ENCODE peak calls at places on chromosomes 5 and 9, in six cellular contexts. J, P, H, E, U and F are unnamed samples.

GRCh38 chr5:157602505-157602904 is 26.9 kb upstream of the ADAM19 start:
- DNase-seq in J (no peak), H (peak), U (peak), E (no peak), P (no peak), F (no peak)

GRCh38 chr9:89440548-89440947 is 57.4 kb downstream of the SEMA4D start:
- DNase-seq in P (no peak), U (no peak), E (peak), H (no peak), J (no peak), F (no peak)

GRCh38 chr5:132426525-132427138 is 57.1 kb downstream of the SLC22A5 start:
- DNase-seq in E (peak), U (peak), P (peak), H (peak), J (peak), F (peak)

GRCh38 chr5:850511-851006 is at the start of gene ZDHHC11:
- DNase-seq in H (no peak), P (no peak), E (peak), U (no peak), J (peak), F (no peak)

GRCh38 chr9:84759300-84759750 is 89.8 kb downstream of the NTRK2 start:
- DNase-seq in E (no peak), U (no peak), J (no peak), H (no peak), P (peak), F (no peak)

GRCh38 chr5:54519083-54519541 is 1.6 kb downstream of the SNX18 start:
- DNase-seq in P (no peak), E (peak), J (no peak), H (no peak), U (no peak), F (no peak)

GRCh38 chr9:22240619-22241018 is 206.0 kb upstream of the DMRTA1 start:
- DNase-seq in U (peak), P (peak), E (no peak), J (no peak), H (no peak), F (peak)

GRCh38 chr9:17063535-17064135 is 71.2 kb upstream of the CNTLN start:
- DNase-seq in J (peak), U (peak), E (no peak), H (peak), P (peak), F (peak)

GRCh38 chr9:128903079-128903461 is 17.7 kb upstream of the PHYHD1 start:
- DNase-seq in J (no peak), P (no peak), H (no peak), U (no peak), E (no peak), F (no peak)

GRCh38 chr9:2132484-2133082 is 117.4 kb downstream of the SMARCA2 start:
- DNase-seq in U (peak), J (peak), P (peak), E (no peak), H (no peak), F (peak)

GRCh38 chr9:14052346-14052745 is 261.6 kb downstream of the NFIB start:
- DNase-seq in U (no peak), P (no peak), E (no peak), H (no peak), J (no peak), F (no peak)

GRCh38 chr9:77588319-77588937 is 59.7 kb downstream of the GNA14 start:
- DNase-seq in U (peak), H (no peak), P (no peak), E (no peak), J (no peak), F (peak)

GRCh38 chr5:10562202-10563131 is 1.4 kb upstream of the ANKRD33B start:
- DNase-seq in U (no peak), E (no peak), J (no peak), P (no peak), H (no peak), F (no peak)

GRCh38 chr5:135660826-135661555 is 82.2 kb upstream of the CXCL14 start:
- DNase-seq in H (no peak), U (no peak), P (no peak), E (peak), J (no peak), F (peak)

GRCh38 chr9:37449877-37450632 is 15.2 kb downstream of the ZBTB5 start:
- DNase-seq in H (no peak), P (no peak), J (no peak), E (no peak), U (no peak), F (no peak)

GRCh38 chr5:59328801-59329296 is 564.7 kb downstream of the PDE4D start:
- DNase-seq in U (peak), H (no peak), E (peak), P (no peak), J (no peak), F (peak)

GRCh38 chr9:131670247-131670681 is 69.6 kb downstream of the RAPGEF1 start:
- DNase-seq in P (no peak), H (no peak), E (no peak), U (no peak), J (no peak), F (no peak)

GRCh38 chr5:39980056-39980455 is 555.3 kb upstream of the DAB2 start:
- DNase-seq in E (no peak), H (no peak), U (no peak), J (no peak), P (no peak), F (no peak)

GRCh38 chr5:36367524-36367923 is 65.8 kb upstream of the RANBP3L start:
- DNase-seq in J (no peak), P (no peak), H (no peak), U (no peak), E (no peak), F (peak)

GRCh38 chr5:109682383-109682782 is 7.3 kb upstream of the MAN2A1 start:
- DNase-seq in J (no peak), U (no peak), E (no peak), H (no peak), P (no peak), F (peak)

GRCh38 chr9:11319477-11320060 is 706.8 kb upstream of the PTPRD start:
- DNase-seq in P (peak), H (no peak), E (no peak), J (peak), U (peak), F (peak)

GRCh38 chr5:143350341-143350740 is 53.1 kb downstream of the NR3C1 start:
- DNase-seq in U (no peak), E (no peak), P (no peak), H (no peak), J (no peak), F (no peak)

GRCh38 chr9:4549751-4550295 is 59.6 kb downstream of the SLC1A1 start:
- DNase-seq in E (no peak), P (no peak), U (peak), H (no peak), J (no peak), F (no peak)

GRCh38 chr9:134392900-134393299 is 66.6 kb downstream of the RXRA start:
- DNase-seq in J (no peak), E (no peak), U (peak), H (no peak), P (no peak), F (no peak)

GRCh38 chr9:77156646-77157371 is 20.5 kb upstream of the VPS13A start:
- DNase-seq in P (no peak), J (no peak), U (peak), E (no peak), H (no peak), F (peak)

GRCh38 chr5:141870871-141871270 is 7.3 kb downstream of the PCDH1 start:
- DNase-seq in H (no peak), P (no peak), E (no peak), J (no peak), U (peak), F (no peak)

GRCh38 chr9:17905356-17906203 is 326.7 kb downstream of the SH3GL2 start:
- DNase-seq in P (no peak), J (no peak), U (no peak), H (no peak), E (peak), F (no peak)

GRCh38 chr5:27158171-27158570 is 119.8 kb upstream of the CDH9 start:
- DNase-seq in P (no peak), H (no peak), E (no peak), U (no peak), J (no peak), F (no peak)

GRCh38 chr5:134964359-134965270 is 3.1 kb upstream of the CATSPER3 start:
- DNase-seq in P (no peak), U (no peak), H (peak), E (no peak), J (no peak), F (no peak)

GRCh38 chr5:148776780-148777179 is 49.6 kb upstream of the ADRB2 start:
- DNase-seq in P (no peak), H (no peak), E (peak), U (peak), J (no peak), F (peak)

GRCh38 chr5:122715095-122715494 is 59.8 kb upstream of the SNX2 start:
- DNase-seq in P (no peak), E (no peak), U (no peak), J (no peak), H (no peak), F (peak)

GRCh38 chr9:135038826-135039225 is 48.6 kb upstream of the OLFM1 start:
- DNase-seq in P (no peak), J (no peak), U (no peak), H (no peak), E (no peak), F (no peak)

GRCh38 chr5:72191404-72191803 is 84.1 kb downstream of the MAP1B start:
- DNase-seq in U (no peak), H (no peak), J (no peak), E (no peak), P (no peak), F (no peak)

GRCh38 chr5:76325326-76325725 is 77.8 kb upstream of the IQGAP2 start:
- DNase-seq in H (no peak), J (no peak), U (no peak), P (no peak), E (no peak), F (no peak)

GRCh38 chr5:109697339-109697738 is 7.6 kb downstream of the MAN2A1 start:
- DNase-seq in H (no peak), P (peak), E (no peak), U (no peak), J (no peak), F (no peak)

GRCh38 chr5:33649801-33650482 is 209.2 kb downstream of the TARS1 start:
- DNase-seq in J (no peak), P (no peak), E (no peak), U (no peak), H (no peak), F (peak)

GRCh38 chr5:106254784-106255183 is 1416.0 kb downstream of the EFNA5 start:
- DNase-seq in P (no peak), U (no peak), H (no peak), J (no peak), E (no peak), F (no peak)
- H3K9ac ChIP-seq in P (no peak), U (no peak), H (no peak), J (no peak), E (no peak), F (no peak)

GRCh38 chr5:179336871-179337165 is 8.4 kb downstream of the ADAMTS2 start:
- DNase-seq in U (no peak), H (no peak), E (no peak), P (no peak), J (no peak), F (no peak)
- H3K4me3 ChIP-seq in U (no peak), H (no peak), E (no peak), P (no peak), J (no peak), F (no peak)

GRCh38 chr5:150904479-150905311 is at the start of gene ZNF300:
- DNase-seq in U (peak), J (peak), E (peak), H (no peak), P (no peak), F (peak)
- H3K9ac ChIP-seq in U (peak), J (peak), E (peak), H (no peak), P (no peak), F (peak)

GRCh38 chr9:75889977-75890540 is 414 bp upstream of the PCSK5 start:
- DNase-seq in E (no peak), J (peak), U (no peak), P (peak), H (peak), F (peak)

GRCh38 chr9:75890541-75891276 is at the start of gene PCSK5:
- DNase-seq in E (peak), H (peak), P (peak), J (peak), U (peak), F (peak)

GRCh38 chr9:75889577-75889976 is 896 bp upstream of the PCSK5 start:
- DNase-seq in U (no peak), J (no peak), H (peak), E (no peak), P (no peak), F (no peak)

GRCh38 chr9:75880556-75880955 is 9.9 kb upstream of the PCSK5 start:
- DNase-seq in H (no peak), J (no peak), P (no peak), E (no peak), U (no peak), F (peak)

DNA sequence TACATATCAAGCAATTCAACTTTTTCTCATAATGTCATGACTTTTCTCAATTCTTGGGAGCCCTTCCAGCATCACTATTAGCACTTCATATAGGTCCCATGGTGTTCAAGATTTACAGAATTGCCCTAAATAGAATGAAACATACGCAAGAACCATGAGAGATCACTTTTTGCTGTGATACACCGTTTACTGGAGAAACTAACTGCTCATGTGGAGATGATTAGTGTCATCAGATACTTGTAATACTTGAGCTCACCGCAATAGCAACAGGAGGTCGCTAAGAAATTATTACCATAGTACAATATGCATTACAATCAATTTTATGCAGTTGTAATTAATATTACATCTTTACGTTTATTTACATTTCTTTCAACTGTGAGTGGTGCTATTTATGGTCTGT is 4.8 kb upstream of the PCSK5 start:
- DNase-seq in H (no peak), E (no peak), P (no peak), U (no peak), J (no peak), F (peak)
- H3K4me3 ChIP-seq in H (no peak), E (no peak), P (no peak), U (no peak), J (no peak), F (no peak)